ENCODE peak calls at places on chromosomes 11 and 22, in nine cellular contexts. Y is lower lobe of right lung, B is iPS DF 6.9, J is SW480, P is tibial nerve, O is NCI-H2081, A is chondrocyte, H is NB4, M is NCI-H524. I is an unnamed sample.

GRCh38 chr11:122189259-122189658 is 73.2 kb upstream of the BLID start:
- DNase-seq in Y (no peak), B (no peak), J (peak), P (no peak), O (no peak), A (no peak), H (no peak), M (no peak), I (no peak)

GRCh38 chr22:30204742-30205111 is 41.8 kb downstream of the LIF start:
- DNase-seq in Y (no peak), B (no peak), J (no peak), P (no peak), O (no peak), A (peak), H (no peak), M (peak), I (no peak)

GRCh38 chr11:120819003-120819402 is 204.9 kb upstream of the TBCEL start:
- DNase-seq in Y (no peak), B (no peak), J (peak), P (no peak), O (peak), A (no peak), H (no peak), M (no peak), I (no peak)

GRCh38 chr11:73359930-73360742 is 16.1 kb upstream of the RELT start:
- DNase-seq in Y (no peak), B (no peak), J (no peak), P (no peak), O (peak), A (no peak), H (peak), M (peak), I (no peak)

GRCh38 chr11:29629281-29629680 is 387.5 kb downstream of the KCNA4 start:
- DNase-seq in Y (no peak), B (no peak), J (no peak), P (no peak), O (no peak), A (no peak), H (no peak), M (no peak), I (no peak)

GRCh38 chr22:49670610-49671330 is 156.9 kb downstream of the BRD1 start:
- DNase-seq in Y (peak), B (no peak), J (no peak), P (no peak), O (no peak), A (peak), H (no peak), M (peak), I (peak)

GRCh38 chr11:31806186-31806943 is 4.8 kb downstream of the PAX6 start:
- DNase-seq in Y (no peak), B (no peak), J (no peak), P (no peak), O (no peak), A (no peak), H (no peak), M (no peak), I (no peak)

GRCh38 chr11:45106440-45106839 is 40.0 kb upstream of the PRDM11 start:
- DNase-seq in Y (no peak), B (no peak), J (no peak), P (no peak), O (no peak), A (no peak), H (no peak), M (no peak), I (no peak)

GRCh38 chr11:76119779-76120178 is 86.5 kb downstream of the WNT11 start:
- DNase-seq in Y (no peak), B (no peak), J (no peak), P (no peak), O (no peak), A (no peak), H (no peak), M (no peak), I (no peak)

GRCh38 chr11:29135504-29135903 is 881.3 kb downstream of the KCNA4 start:
- DNase-seq in Y (no peak), B (no peak), J (no peak), P (no peak), O (no peak), A (no peak), H (no peak), M (no peak), I (no peak)

GRCh38 chr11:134759855-134760254 is 347.8 kb upstream of the B3GAT1 start:
- DNase-seq in Y (no peak), B (no peak), J (no peak), P (no peak), O (no peak), A (no peak), H (no peak), M (no peak), I (no peak)

GRCh38 chr22:46082633-46083032 is 67.7 kb upstream of the PPARA start:
- DNase-seq in Y (no peak), B (no peak), J (no peak), P (no peak), O (no peak), A (no peak), H (no peak), M (no peak), I (no peak)

GRCh38 chr11:57618438-57618837 is 21.0 kb downstream of the SERPING1 start:
- DNase-seq in Y (no peak), B (no peak), J (no peak), P (no peak), O (no peak), A (no peak), H (no peak), M (no peak), I (no peak)

GRCh38 chr22:36787594-36787993 is 11.7 kb upstream of the IFT27 start:
- DNase-seq in Y (no peak), B (no peak), J (no peak), P (no peak), O (no peak), A (no peak), H (no peak), M (peak), I (no peak)

GRCh38 chr11:45083544-45084087 is 62.8 kb upstream of the PRDM11 start:
- DNase-seq in Y (no peak), B (peak), J (peak), P (no peak), O (no peak), A (no peak), H (no peak), M (peak), I (no peak)

GRCh38 chr11:70029115-70029830 is 48.8 kb upstream of the ANO1 start:
- DNase-seq in Y (no peak), B (no peak), J (no peak), P (no peak), O (no peak), A (no peak), H (no peak), M (no peak), I (no peak)

GRCh38 chr11:60500276-60500935 is 7.8 kb downstream of the MS4A12 start:
- DNase-seq in Y (no peak), B (no peak), J (no peak), P (no peak), O (no peak), A (no peak), H (no peak), M (no peak), I (no peak)

GRCh38 chr11:115561116-115561515 is 56.9 kb upstream of the CADM1 start:
- DNase-seq in Y (no peak), B (no peak), J (no peak), P (no peak), O (no peak), A (no peak), H (no peak), M (no peak), I (no peak)

GRCh38 chr11:126210871-126211235 is 597 bp downstream of the RPUSD4 start:
- DNase-seq in Y (no peak), B (no peak), J (no peak), P (no peak), O (no peak), A (no peak), H (no peak), M (no peak), I (no peak)

GRCh38 chr11:88404932-88405710 is 67.6 kb upstream of the CTSC start:
- DNase-seq in Y (no peak), B (no peak), J (no peak), P (no peak), O (no peak), A (no peak), H (no peak), M (no peak), I (no peak)

GRCh38 chr22:50520826-50521453 is 4.5 kb downstream of the SCO2 start:
- DNase-seq in Y (no peak), B (no peak), J (no peak), P (no peak), O (no peak), A (no peak), H (no peak), M (no peak), I (no peak)

GRCh38 chr22:44698531-44699421 is 3.2 kb upstream of the PRR5 start:
- DNase-seq in Y (no peak), B (no peak), J (no peak), P (peak), O (no peak), A (peak), H (no peak), M (no peak), I (no peak)

GRCh38 chr11:115984228-115984627 is 480.0 kb upstream of the CADM1 start:
- DNase-seq in Y (no peak), B (no peak), J (no peak), P (no peak), O (no peak), A (no peak), H (no peak), M (peak), I (no peak)

GRCh38 chr11:112241486-112241885 is 15.3 kb downstream of the PTS start:
- DNase-seq in Y (no peak), B (no peak), J (no peak), P (no peak), O (no peak), A (no peak), H (no peak), M (no peak), I (no peak)

GRCh38 chr11:65434667-65435179 is 12.1 kb downstream of the NEAT1 start:
- DNase-seq in Y (no peak), B (no peak), J (no peak), P (no peak), O (peak), A (no peak), H (no peak), M (no peak), I (no peak)

GRCh38 chr22:38097557-38098409 is 12.7 kb downstream of the BAIAP2L2 start:
- DNase-seq in Y (peak), B (peak), J (no peak), P (no peak), O (no peak), A (peak), H (no peak), M (no peak), I (no peak)

GRCh38 chr11:11987503-11988022 is 20.9 kb downstream of the DKK3 start:
- DNase-seq in Y (no peak), B (no peak), J (no peak), P (no peak), O (no peak), A (no peak), H (no peak), M (no peak), I (no peak)

GRCh38 chr22:19774628-19775027 is 14.1 kb downstream of the TBX1 start:
- DNase-seq in Y (no peak), B (no peak), J (no peak), P (no peak), O (no peak), A (peak), H (no peak), M (no peak), I (no peak)

GRCh38 chr11:19951558-19952083 is 208.7 kb downstream of the DBX1 start:
- DNase-seq in Y (no peak), B (peak), J (peak), P (no peak), O (peak), A (no peak), H (peak), M (peak), I (no peak)